ENCODE peak calls at places on chromosomes 4 and X, in seven cellular contexts. One of them, this sample, is unnamed.

GRCh38 chr4:150828159-150828558 is 186.9 kb downstream of the LRBA start:
- DNase-seq in keratinocyte: no peak
- DNase-seq in prostate gland: no peak
- DNase-seq in IMR-90: no peak
- DNase-seq in GM10248: peak
- DNase-seq in heart right ventricle: no peak
- DNase-seq in WTC11: no peak
- DNase-seq in this sample: no peak

GRCh38 chrX:68762649-68763268 is 66.1 kb upstream of the EFNB1 start:
- DNase-seq in keratinocyte: no peak
- DNase-seq in IMR-90: no peak
- DNase-seq in prostate gland: no peak
- DNase-seq in heart right ventricle: no peak
- DNase-seq in GM10248: no peak
- DNase-seq in WTC11: no peak
- DNase-seq in this sample: no peak

GRCh38 chr4:174631901-174632758 is 109.8 kb upstream of the HPGD start:
- DNase-seq in GM10248: peak
- DNase-seq in prostate gland: no peak
- DNase-seq in keratinocyte: no peak
- DNase-seq in WTC11: no peak
- DNase-seq in heart right ventricle: no peak
- DNase-seq in IMR-90: peak
- DNase-seq in this sample: peak

GRCh38 chr4:140472156-140472555 is 25.9 kb downstream of the MGAT4D start:
- DNase-seq in keratinocyte: no peak
- DNase-seq in GM10248: no peak
- DNase-seq in heart right ventricle: no peak
- DNase-seq in WTC11: no peak
- DNase-seq in IMR-90: no peak
- DNase-seq in prostate gland: no peak
- DNase-seq in this sample: no peak

GRCh38 chr4:118282692-118283091 is 70.1 kb downstream of the PRSS12 start:
- DNase-seq in WTC11: no peak
- DNase-seq in GM10248: no peak
- DNase-seq in keratinocyte: no peak
- DNase-seq in prostate gland: no peak
- DNase-seq in heart right ventricle: no peak
- DNase-seq in IMR-90: peak
- DNase-seq in this sample: no peak

GRCh38 chrX:619812-620493 is 10.6 kb upstream of the SHOX start:
- DNase-seq in WTC11: peak
- DNase-seq in keratinocyte: no peak
- DNase-seq in IMR-90: no peak
- DNase-seq in heart right ventricle: no peak
- DNase-seq in prostate gland: no peak
- DNase-seq in GM10248: no peak
- DNase-seq in this sample: no peak

GRCh38 chr4:101306225-101306624 is 41.1 kb downstream of the PPP3CA start:
- DNase-seq in keratinocyte: no peak
- DNase-seq in heart right ventricle: no peak
- DNase-seq in GM10248: peak
- DNase-seq in prostate gland: no peak
- DNase-seq in WTC11: no peak
- DNase-seq in IMR-90: no peak
- DNase-seq in this sample: no peak

GRCh38 chr4:119550857-119551532 is 77.6 kb downstream of the PDE5A start:
- DNase-seq in GM10248: no peak
- DNase-seq in prostate gland: no peak
- DNase-seq in heart right ventricle: no peak
- DNase-seq in keratinocyte: no peak
- DNase-seq in IMR-90: peak
- DNase-seq in WTC11: peak
- DNase-seq in this sample: peak

GRCh38 chr4:119286377-119287002 is 35.4 kb downstream of the FABP2 start:
- DNase-seq in GM10248: no peak
- DNase-seq in prostate gland: peak
- DNase-seq in WTC11: no peak
- DNase-seq in IMR-90: peak
- DNase-seq in heart right ventricle: no peak
- DNase-seq in keratinocyte: no peak
- DNase-seq in this sample: no peak

GRCh38 chr4:122744229-122744628 is 11.7 kb downstream of the BBS12 start:
- DNase-seq in heart right ventricle: no peak
- DNase-seq in IMR-90: peak
- DNase-seq in keratinocyte: no peak
- DNase-seq in GM10248: no peak
- DNase-seq in prostate gland: no peak
- DNase-seq in WTC11: no peak
- DNase-seq in this sample: no peak

GRCh38 chrX:25596881-25597280 is 541.3 kb upstream of the MAGEB18 start:
- DNase-seq in prostate gland: no peak
- DNase-seq in IMR-90: no peak
- DNase-seq in heart right ventricle: no peak
- DNase-seq in GM10248: no peak
- DNase-seq in WTC11: no peak
- DNase-seq in keratinocyte: no peak
- DNase-seq in this sample: no peak

GRCh38 chrX:19627081-19627480 is 111.8 kb upstream of the MAP3K15 start:
- DNase-seq in prostate gland: no peak
- DNase-seq in WTC11: no peak
- DNase-seq in heart right ventricle: peak
- DNase-seq in keratinocyte: no peak
- DNase-seq in IMR-90: no peak
- DNase-seq in GM10248: no peak
- DNase-seq in this sample: no peak

GRCh38 chrX:72041901-72042859 is 89.5 kb downstream of the RTL5 start:
- DNase-seq in GM10248: no peak
- DNase-seq in heart right ventricle: no peak
- DNase-seq in WTC11: no peak
- DNase-seq in IMR-90: peak
- DNase-seq in prostate gland: no peak
- DNase-seq in keratinocyte: no peak
- DNase-seq in this sample: no peak

GRCh38 chr4:101169044-101170014 is 178.0 kb downstream of the PPP3CA start:
- DNase-seq in WTC11: peak
- DNase-seq in IMR-90: peak
- DNase-seq in heart right ventricle: no peak
- DNase-seq in prostate gland: peak
- DNase-seq in GM10248: peak
- DNase-seq in keratinocyte: no peak
- DNase-seq in this sample: peak

GRCh38 chr4:60122820-60123219 is 1077.3 kb upstream of the ADGRL3 start:
- DNase-seq in GM10248: no peak
- DNase-seq in WTC11: no peak
- DNase-seq in heart right ventricle: no peak
- DNase-seq in IMR-90: no peak
- DNase-seq in prostate gland: no peak
- DNase-seq in keratinocyte: no peak
- DNase-seq in this sample: no peak

GRCh38 chr4:27518876-27519275 is 658.2 kb downstream of the STIM2 start:
- DNase-seq in IMR-90: no peak
- DNase-seq in heart right ventricle: no peak
- DNase-seq in GM10248: no peak
- DNase-seq in keratinocyte: no peak
- DNase-seq in WTC11: no peak
- DNase-seq in prostate gland: no peak
- DNase-seq in this sample: no peak

GRCh38 chr4:6066191-6066590 is 48.0 kb upstream of the C4orf50 start:
- DNase-seq in WTC11: no peak
- DNase-seq in heart right ventricle: no peak
- DNase-seq in prostate gland: no peak
- DNase-seq in IMR-90: no peak
- DNase-seq in keratinocyte: no peak
- DNase-seq in GM10248: no peak
- DNase-seq in this sample: no peak

GRCh38 chr4:75950416-75950815 is 9.6 kb upstream of the NAAA start:
- DNase-seq in keratinocyte: no peak
- DNase-seq in GM10248: no peak
- DNase-seq in prostate gland: no peak
- DNase-seq in IMR-90: peak
- DNase-seq in WTC11: no peak
- DNase-seq in heart right ventricle: no peak
- DNase-seq in this sample: no peak

GRCh38 chrX:2434764-2435163 is 66.0 kb downstream of the DHRSX start:
- DNase-seq in IMR-90: no peak
- DNase-seq in GM10248: no peak
- DNase-seq in keratinocyte: no peak
- DNase-seq in heart right ventricle: no peak
- DNase-seq in WTC11: no peak
- DNase-seq in prostate gland: no peak
- DNase-seq in this sample: no peak

GRCh38 chrX:2432298-2432863 is 68.4 kb downstream of the DHRSX start:
- DNase-seq in GM10248: no peak
- DNase-seq in keratinocyte: no peak
- DNase-seq in prostate gland: no peak
- DNase-seq in WTC11: no peak
- DNase-seq in heart right ventricle: no peak
- DNase-seq in IMR-90: no peak
- DNase-seq in this sample: no peak

GRCh38 chrX:2435465-2435864 is 65.3 kb downstream of the DHRSX start:
- DNase-seq in heart right ventricle: no peak
- DNase-seq in WTC11: no peak
- DNase-seq in prostate gland: no peak
- DNase-seq in GM10248: no peak
- DNase-seq in IMR-90: no peak
- DNase-seq in keratinocyte: no peak
- DNase-seq in this sample: no peak

GRCh38 chrX:2430265-2430825 is 70.4 kb downstream of the DHRSX start:
- DNase-seq in IMR-90: peak
- DNase-seq in prostate gland: no peak
- DNase-seq in GM10248: no peak
- DNase-seq in WTC11: no peak
- DNase-seq in heart right ventricle: no peak
- DNase-seq in keratinocyte: no peak
- DNase-seq in this sample: no peak

DNA sequence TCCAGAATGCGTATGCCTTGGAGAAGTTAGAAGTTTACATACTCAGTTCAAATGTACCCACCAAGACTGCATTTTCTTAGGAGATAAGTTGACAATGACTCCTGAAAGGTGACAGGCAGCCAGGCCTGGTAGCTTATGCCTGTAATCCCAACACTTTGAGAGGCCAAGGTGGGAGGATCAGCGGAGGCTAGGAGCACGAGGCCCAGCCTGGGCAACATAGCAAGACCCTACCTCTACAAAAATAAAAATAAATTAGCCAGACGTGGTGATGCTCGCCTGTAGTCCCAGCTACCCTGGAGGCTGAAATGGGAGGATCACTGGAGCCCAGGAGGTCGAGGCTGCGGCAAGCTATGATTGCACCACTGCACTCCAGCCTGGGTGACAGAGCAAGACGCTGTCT is 66.5 kb downstream of the DHRSX start:
- DNase-seq in keratinocyte: no peak
- DNase-seq in IMR-90: no peak
- DNase-seq in heart right ventricle: no peak
- DNase-seq in WTC11: no peak
- DNase-seq in prostate gland: no peak
- DNase-seq in GM10248: no peak
- DNase-seq in this sample: no peak
- TF ChIP-seq CTCF in keratinocyte: no peak
- TF ChIP-seq CTCF in IMR-90: no peak
- TF ChIP-seq CTCF in heart right ventricle: no peak
- TF ChIP-seq CTCF in WTC11: no peak
- TF ChIP-seq CTCF in prostate gland: no peak
- TF ChIP-seq CTCF in GM10248: no peak
- TF ChIP-seq CTCF in this sample: no peak

GRCh38 chrX:154918060-154918483 is 31.9 kb downstream of the F8A1 start:
- DNase-seq in IMR-90: peak
- DNase-seq in WTC11: peak
- DNase-seq in GM10248: peak
- DNase-seq in keratinocyte: peak
- DNase-seq in heart right ventricle: no peak
- DNase-seq in prostate gland: peak
- DNase-seq in this sample: peak
- TF ChIP-seq CTCF in IMR-90: peak
- TF ChIP-seq CTCF in WTC11: peak
- TF ChIP-seq CTCF in GM10248: peak
- TF ChIP-seq CTCF in keratinocyte: peak
- TF ChIP-seq CTCF in heart right ventricle: peak
- TF ChIP-seq CTCF in prostate gland: no peak
- TF ChIP-seq CTCF in this sample: peak

DNA sequence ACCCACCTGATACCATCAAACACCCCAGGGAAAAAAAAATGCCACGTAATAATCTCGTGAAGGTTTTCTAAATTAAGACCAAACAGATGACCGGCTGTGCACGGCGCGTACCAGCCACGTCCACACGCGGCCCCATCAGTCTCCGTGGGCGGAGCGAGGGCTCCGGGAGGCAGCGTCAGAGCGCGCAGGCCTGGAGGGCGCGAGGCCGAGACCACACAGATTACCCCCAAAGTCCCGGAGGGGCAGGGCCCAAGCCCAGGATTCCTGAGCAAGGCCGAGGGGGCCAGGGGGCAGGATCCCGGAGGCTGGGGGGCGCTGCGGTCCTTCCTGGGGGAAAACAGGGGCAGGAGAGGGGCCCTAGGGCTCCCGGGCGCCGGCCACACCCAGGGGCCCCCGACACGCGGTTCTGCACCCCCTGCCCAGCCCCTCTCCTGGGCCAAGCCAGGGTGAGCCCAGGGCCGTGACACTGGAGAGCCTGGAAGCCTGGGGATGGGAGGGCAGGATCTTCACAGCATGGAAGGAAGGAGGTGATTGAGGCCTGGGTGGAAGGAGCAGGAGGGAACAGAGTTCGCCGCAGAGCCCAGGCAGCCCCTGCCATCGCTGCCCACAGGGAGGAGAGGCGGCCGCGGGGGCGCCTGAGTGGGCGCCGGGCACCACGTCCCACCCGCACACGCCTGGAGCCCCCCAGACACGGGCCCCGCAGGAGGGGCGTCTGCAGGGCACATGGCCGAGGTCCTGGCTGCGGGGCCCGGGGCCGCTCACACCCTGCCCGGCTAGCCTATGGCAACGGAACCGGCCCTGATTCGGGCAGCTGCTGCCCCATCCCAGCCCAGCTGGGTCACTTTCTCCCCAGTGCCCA is 91.7 kb downstream of the FAM53A start:
- DNase-seq in prostate gland: no peak
- DNase-seq in keratinocyte: no peak
- DNase-seq in heart right ventricle: peak
- DNase-seq in WTC11: peak
- DNase-seq in GM10248: no peak
- DNase-seq in IMR-90: no peak
- DNase-seq in this sample: no peak
- TF ChIP-seq CTCF in prostate gland: no peak
- TF ChIP-seq CTCF in keratinocyte: no peak
- TF ChIP-seq CTCF in heart right ventricle: no peak
- TF ChIP-seq CTCF in WTC11: no peak
- TF ChIP-seq CTCF in GM10248: no peak
- TF ChIP-seq CTCF in IMR-90: no peak
- TF ChIP-seq CTCF in this sample: no peak

DNA sequence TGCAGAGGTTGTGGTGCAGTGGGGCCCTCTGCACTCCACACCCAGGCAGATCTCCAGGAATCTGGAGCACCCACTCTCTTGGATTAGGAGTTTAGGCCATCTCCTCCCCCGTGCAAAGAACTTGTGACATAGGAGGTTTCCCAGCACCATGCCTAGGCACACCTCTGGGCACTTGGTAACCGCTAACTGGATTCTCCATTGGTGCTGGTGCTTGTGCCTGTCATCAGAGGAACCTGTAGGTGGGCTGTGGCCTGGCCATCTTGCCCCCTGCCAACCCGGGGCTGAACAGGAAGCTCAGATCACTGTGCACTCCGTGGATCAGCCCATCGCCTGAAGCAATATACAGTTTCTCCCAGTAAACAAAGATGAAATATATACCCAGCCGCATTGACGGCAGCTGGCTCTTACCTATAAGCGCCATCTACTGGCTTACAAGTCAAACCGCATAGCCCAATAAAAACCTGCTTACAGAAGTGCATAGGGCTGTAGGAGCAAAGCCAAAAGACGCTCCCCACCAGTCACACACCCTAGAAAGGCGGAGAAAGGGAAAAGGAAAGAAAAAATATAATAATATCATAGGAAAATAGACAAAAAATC is 19.1 kb upstream of the TEX13B start:
- DNase-seq in GM10248: no peak
- DNase-seq in IMR-90: peak
- DNase-seq in keratinocyte: no peak
- DNase-seq in WTC11: no peak
- DNase-seq in heart right ventricle: no peak
- DNase-seq in prostate gland: peak
- DNase-seq in this sample: peak
- TF ChIP-seq CTCF in GM10248: peak
- TF ChIP-seq CTCF in IMR-90: peak
- TF ChIP-seq CTCF in keratinocyte: peak
- TF ChIP-seq CTCF in WTC11: no peak
- TF ChIP-seq CTCF in heart right ventricle: peak
- TF ChIP-seq CTCF in prostate gland: no peak
- TF ChIP-seq CTCF in this sample: peak

This sample was measured in nephron progenitor cell.